ENCODE peak calls at places on chromosomes 1 and 21, in eight cellular contexts. H is thoracic aorta, G is OCI-LY7, F is astrocyte, I is sigmoid colon, S is A673, Y is HCT116, E is stomach. O is an unnamed sample. For H3K4me1, the result is how much of the 10 kb centered on the place peaks cover.

GRCh38 chr1:60621524-60621923 is 460.8 kb upstream of the NFIA start:
- DNase-seq in H (no peak), G (no peak), F (peak), I (no peak), S (peak), Y (no peak), E (peak), O (no peak)

GRCh38 chr1:10286244-10286643 is 75.9 kb downstream of the KIF1B start:
- DNase-seq in H (peak), G (no peak), F (no peak), I (peak), S (no peak), Y (no peak), E (no peak), O (no peak)

GRCh38 chr1:231107600-231108326 is 54.1 kb upstream of the TRIM67 start:
- DNase-seq in H (no peak), G (no peak), F (no peak), I (no peak), S (peak), Y (no peak), E (no peak), O (no peak)

GRCh38 chr1:212760126-212760823 is 31.3 kb downstream of the NSL1 start:
- DNase-seq in H (no peak), G (peak), F (no peak), I (no peak), S (peak), Y (no peak), E (no peak), O (no peak)

GRCh38 chr1:226655251-226656163 is 83.6 kb downstream of the ITPKB start:
- DNase-seq in H (no peak), G (peak), F (no peak), I (no peak), S (peak), Y (no peak), E (no peak), O (no peak)

GRCh38 chr1:66752671-66753371 is 562 bp downstream of the DYNLT5 start:
- DNase-seq in H (no peak), G (no peak), F (no peak), I (no peak), S (no peak), Y (no peak), E (no peak), O (no peak)

GRCh38 chr1:42964032-42964812 is 5.6 kb upstream of the SLC2A1 start:
- DNase-seq in H (no peak), G (no peak), F (no peak), I (no peak), S (no peak), Y (no peak), E (no peak), O (no peak)

GRCh38 chr1:235502601-235503332 is 1.5 kb downstream of the B3GALNT2 start:
- DNase-seq in H (no peak), G (no peak), F (peak), I (no peak), S (no peak), Y (no peak), E (no peak), O (no peak)

GRCh38 chr1:31441558-31441957 is 28.5 kb downstream of the SERINC2 start:
- DNase-seq in H (no peak), G (peak), F (no peak), I (no peak), S (no peak), Y (no peak), E (no peak), O (no peak)

DNA sequence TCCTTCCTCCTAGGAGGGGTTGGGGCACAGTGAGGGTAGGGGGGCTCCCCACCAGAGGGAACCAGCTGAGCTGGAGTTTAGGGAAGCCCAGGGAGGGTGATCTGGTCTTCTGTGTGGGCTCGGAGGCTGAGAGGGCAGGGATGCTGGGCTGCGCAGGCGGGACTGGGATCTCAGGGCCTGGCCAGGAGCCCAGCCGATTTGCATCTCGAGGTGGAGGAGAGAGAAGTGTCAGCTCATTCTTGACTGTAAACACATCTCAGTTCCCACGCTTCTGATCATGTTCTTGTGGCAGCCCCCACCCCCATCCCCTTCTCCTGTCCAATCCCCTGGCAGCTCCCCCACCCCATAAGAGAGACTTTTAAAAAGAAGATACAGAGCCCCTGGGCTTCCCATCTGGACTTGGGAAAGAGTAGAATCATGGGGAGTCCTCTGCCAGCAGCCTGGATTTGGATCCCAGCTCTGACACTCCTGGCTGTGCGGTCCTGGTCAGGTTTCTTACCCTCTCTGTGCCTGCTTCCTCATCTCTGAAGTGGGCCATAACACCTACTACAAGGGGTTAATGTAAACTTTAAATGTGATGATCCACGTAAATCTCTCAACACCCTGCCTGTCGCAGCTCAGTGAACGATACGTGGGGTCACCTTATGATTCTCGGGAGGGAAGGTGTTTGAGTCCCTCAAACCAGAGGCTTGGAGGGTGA is 6.7 kb downstream of the PEAR1 start:
- DNase-seq in H (no peak), G (no peak), F (peak), I (no peak), S (no peak), Y (no peak), E (no peak), O (no peak)
- H3K27ac ChIP-seq in H (no peak), G (no peak), F (no peak), I (no peak), S (no peak), Y (no peak), E (no peak), O (no peak)

DNA sequence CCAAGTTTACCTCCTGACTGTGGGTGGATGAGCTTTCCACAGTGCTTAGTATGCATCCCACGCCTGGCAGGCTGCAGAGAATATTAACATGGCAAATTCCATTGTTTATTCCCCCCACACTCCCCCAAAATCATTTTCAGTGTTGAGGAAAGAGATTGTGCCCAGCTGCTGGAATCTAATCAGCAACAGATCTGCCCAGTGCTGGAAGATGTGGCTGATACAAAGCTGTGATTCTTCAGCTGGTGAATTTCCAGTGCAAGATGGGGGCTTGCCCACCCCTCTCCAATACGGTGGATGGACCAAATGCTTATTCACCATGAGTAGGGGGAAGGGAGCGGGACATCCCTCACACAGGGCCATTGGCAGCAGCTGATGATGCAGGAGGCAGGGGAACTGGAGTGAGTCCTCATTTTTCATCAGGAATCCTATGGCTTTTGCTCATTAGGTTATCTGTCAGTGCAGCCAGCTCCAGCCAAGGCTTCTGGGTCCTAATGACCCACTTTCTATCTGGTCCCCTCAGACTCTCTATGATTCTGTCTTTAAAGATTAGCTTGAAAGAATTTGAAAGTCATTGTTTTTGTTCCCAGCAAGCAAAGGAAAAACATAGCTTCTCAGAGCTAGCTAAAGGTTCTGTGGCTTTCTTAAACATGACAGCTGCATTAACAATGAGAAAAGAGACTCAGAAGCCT is 39.8 kb upstream of the KCNA3 start:
- DNase-seq in H (no peak), G (no peak), F (no peak), I (no peak), S (no peak), Y (no peak), E (no peak), O (no peak)
- H3K4me1 ChIP-seq in H (under half), G (under half), F (under half), I (under half), S (under half), Y (under half), E (under half), O (under half)

DNA sequence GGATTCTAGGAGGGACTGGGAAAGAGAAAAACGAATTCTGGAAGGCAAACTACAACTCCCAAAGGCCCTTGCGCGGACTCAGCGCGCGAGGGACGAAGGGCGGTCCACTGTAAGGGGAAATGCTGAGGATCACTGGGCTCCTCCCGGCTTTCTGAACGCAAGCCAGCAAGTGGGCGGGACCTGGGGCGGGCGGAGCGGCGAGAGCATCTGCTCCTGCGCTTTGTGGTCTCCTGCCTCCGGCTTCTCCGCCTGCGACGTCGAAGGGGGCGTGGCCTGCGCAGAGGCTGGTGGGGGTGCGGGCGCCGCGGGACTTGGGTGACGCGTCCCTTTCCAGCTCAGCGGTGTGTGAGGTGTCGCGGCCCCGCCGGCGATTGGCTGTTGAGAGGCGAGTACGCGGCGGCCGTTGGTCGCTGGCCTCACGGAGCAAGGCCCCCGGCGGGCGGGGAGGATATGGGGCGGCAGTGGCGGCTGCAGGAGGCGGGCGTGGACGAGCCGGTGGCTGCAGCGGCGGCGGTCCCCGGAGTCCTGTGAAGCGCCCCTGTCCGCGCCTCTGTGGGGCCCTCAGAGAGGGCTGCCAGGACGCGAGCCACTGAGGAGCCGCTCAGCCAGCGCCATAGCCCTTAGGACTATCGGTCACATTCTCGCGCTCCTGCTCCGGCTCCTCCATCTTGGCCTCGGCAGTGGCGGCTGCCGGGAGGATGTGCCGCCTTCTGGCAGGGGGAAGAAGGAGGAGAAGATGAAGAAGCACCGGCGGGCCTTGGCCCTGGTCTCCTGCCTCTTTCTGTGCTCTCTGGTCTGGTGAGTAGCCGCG is at the start of gene SUCO:
- DNase-seq in H (peak), G (peak), F (peak), I (peak), S (peak), Y (peak), E (peak), O (peak)
- TF ChIP-seq CTCF in H (no peak), G (no peak), F (no peak), I (no peak), S (peak), Y (no peak), E (peak), O (peak)

DNA sequence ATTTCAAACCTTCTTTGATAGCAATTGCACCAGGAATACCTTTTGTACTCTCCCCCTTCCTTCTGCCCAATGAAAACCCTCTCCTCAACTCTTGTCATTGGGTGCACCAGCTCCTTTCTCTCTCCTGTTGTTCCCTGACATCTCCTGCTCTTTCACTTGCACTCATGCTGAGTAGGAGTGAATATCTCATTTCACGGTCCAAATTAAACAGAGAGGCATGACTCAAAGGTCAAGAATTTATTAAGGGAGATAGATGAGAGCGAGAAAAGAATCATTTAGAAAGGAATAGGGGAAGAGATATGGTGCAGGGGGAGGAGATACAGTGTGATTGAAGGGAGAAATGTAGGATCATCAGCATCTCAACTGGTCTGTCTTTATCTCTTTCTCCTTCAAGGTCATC is 22.1 kb downstream of the AIM2 start:
- DNase-seq in H (no peak), G (no peak), F (peak), I (no peak), S (peak), Y (no peak), E (no peak), O (peak)
- H3K27ac ChIP-seq in H (no peak), G (no peak), F (no peak), I (no peak), S (no peak), Y (no peak), E (no peak), O (no peak)

DNA sequence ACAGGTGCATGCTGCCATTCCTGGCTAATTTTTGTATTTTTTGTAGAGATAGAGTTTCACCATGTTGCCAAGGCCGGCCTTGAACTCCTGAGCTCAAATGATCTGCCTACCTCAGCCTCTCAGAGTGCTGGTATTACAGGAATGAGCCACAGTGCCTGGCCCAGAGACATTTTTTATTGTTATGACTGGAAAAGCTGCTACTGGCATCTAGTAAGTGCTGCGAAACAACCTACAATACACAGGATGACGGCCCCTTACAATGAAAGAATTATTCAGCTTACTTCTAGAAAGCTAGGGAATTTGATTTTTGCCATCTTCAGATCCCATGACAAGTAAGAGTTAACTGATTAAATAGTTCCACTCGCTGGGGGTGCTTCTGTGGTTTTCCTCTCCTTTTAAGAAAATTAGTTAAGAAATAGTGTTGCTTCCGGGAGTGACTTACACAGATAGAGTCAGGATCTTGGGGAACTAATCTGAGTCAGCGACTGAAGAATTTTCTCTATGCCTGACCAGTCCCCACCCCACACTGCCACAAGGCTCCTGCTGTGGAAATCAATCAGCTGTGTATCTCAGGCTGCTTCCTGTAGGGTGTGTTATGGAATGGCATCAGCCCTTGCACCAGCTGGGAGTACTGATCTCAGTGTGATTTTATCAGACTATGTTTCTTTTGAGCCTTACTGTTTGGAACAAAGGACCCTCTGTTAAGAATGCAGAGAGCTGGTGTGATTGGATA is 93.0 kb upstream of the BMP8A start:
- DNase-seq in H (peak), G (no peak), F (peak), I (peak), S (peak), Y (peak), E (peak), O (peak)
- H3K4me1 ChIP-seq in H (under half), G (under half), F (half or more), I (under half), S (half or more), Y (half or more), E (half or more), O (half or more)

GRCh38 chr21:41932191-41932575 is 21.6 kb downstream of the C2CD2 start:
- DNase-seq in H (no peak), G (no peak), F (peak), I (peak), S (no peak), Y (peak), E (no peak), O (peak)
- TF ChIP-seq CTCF in H (no peak), G (peak), F (peak), I (no peak), S (no peak), Y (peak), E (no peak), O (peak)

DNA sequence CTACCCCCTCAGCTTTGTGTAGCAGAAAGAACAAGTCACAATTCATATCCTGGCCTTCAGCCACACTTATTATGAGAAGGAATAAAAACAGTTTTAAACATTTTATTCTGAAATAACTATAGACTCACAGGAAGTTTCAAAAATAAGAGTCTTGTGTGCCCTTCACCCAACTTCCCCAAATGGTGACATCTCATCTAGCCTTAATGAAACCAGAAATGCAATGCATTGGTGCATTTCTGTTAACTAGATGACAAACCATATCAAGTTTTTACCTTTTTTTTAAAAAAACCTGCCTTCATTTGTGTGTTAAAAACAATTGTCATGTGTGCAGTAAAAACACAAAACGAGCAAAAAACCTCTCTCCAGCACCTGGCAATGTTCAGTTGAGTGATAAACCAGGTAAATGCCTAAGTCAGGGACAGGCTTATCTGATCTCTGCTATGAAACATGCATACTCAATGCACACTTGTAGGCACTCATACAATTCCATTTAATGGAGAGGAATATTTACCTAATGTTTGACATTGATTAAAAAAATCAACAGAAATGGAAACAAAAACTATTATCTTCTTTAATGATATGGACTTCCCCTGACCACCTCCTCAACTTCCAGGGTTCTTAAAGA is 51.5 kb downstream of the SH3BGR start:
- DNase-seq in H (no peak), G (no peak), F (no peak), I (no peak), S (no peak), Y (no peak), E (no peak), O (no peak)
- H3K27ac ChIP-seq in H (peak), G (no peak), F (no peak), I (no peak), S (no peak), Y (no peak), E (no peak), O (no peak)

O was measured in foreskin keratinocyte.